ENCODE peak calls at places on chromosome 20, in ten cellular contexts. B, T, E, Z, V, A, Q, S, P and I are unnamed samples.

GRCh38 chr20:951384-952169 is 35.4 kb upstream of the ANGPT4 start:
- DNase-seq in B (no peak), T (no peak), Q (no peak), E (peak), Z (no peak), A (no peak), V (no peak), P (no peak), S (no peak), I (no peak)

GRCh38 chr20:46213946-46214830 is 94.1 kb downstream of the CDH22 start:
- DNase-seq in V (no peak), Z (no peak), T (no peak), Q (no peak), E (no peak), A (peak), B (no peak), S (peak), P (no peak), I (no peak)

GRCh38 chr20:8903655-8904605 is 165.0 kb upstream of the PLCB4 start:
- DNase-seq in B (no peak), Q (no peak), Z (no peak), T (no peak), V (no peak), P (no peak), S (no peak), A (peak), E (no peak), I (no peak)

GRCh38 chr20:36273414-36274247 is 32.5 kb upstream of the DLGAP4 start:
- DNase-seq in V (no peak), A (peak), T (no peak), Z (no peak), S (peak), P (peak), E (peak), B (no peak), Q (no peak), I (no peak)

GRCh38 chr20:57999465-58000111 is 228.9 kb downstream of the ANKRD60 start:
- DNase-seq in P (no peak), T (no peak), E (no peak), A (no peak), B (no peak), Q (no peak), Z (peak), V (no peak), S (no peak), I (no peak)

GRCh38 chr20:49942303-49942702 is 6.1 kb downstream of the RNF114 start:
- DNase-seq in Z (no peak), P (no peak), B (no peak), A (no peak), E (no peak), V (no peak), Q (no peak), S (no peak), T (no peak), I (no peak)

GRCh38 chr20:62032606-62033368 is 32.9 kb downstream of the TAF4 start:
- DNase-seq in Q (no peak), E (peak), P (peak), A (peak), B (no peak), S (no peak), V (no peak), Z (peak), T (no peak), I (no peak)

GRCh38 chr20:4521170-4521968 is 200.3 kb upstream of the PRND start:
- DNase-seq in B (no peak), Z (no peak), A (no peak), Q (no peak), T (no peak), E (no peak), S (no peak), P (no peak), V (no peak), I (no peak)

GRCh38 chr20:19802492-19803158 is 44.6 kb downstream of the RIN2 start:
- DNase-seq in Z (no peak), P (no peak), S (peak), A (no peak), B (no peak), E (no peak), T (no peak), V (no peak), Q (no peak), I (no peak)

GRCh38 chr20:31475032-31475431 is at the start of the genes DEFB124 and REM1:
- DNase-seq in B (no peak), E (no peak), Z (peak), S (no peak), V (no peak), Q (no peak), T (no peak), A (no peak), P (peak), I (no peak)

GRCh38 chr20:62305149-62305764 is 2.5 kb downstream of the ADRM1 start:
- DNase-seq in S (no peak), T (no peak), A (no peak), E (peak), P (no peak), Q (no peak), Z (no peak), V (no peak), B (no peak), I (no peak)

GRCh38 chr20:51710503-51710902 is 57.7 kb downstream of the ATP9A start:
- DNase-seq in S (no peak), B (no peak), E (no peak), T (no peak), P (no peak), A (no peak), V (no peak), Q (no peak), Z (no peak), I (no peak)

GRCh38 chr20:62356948-62357667 is 10.0 kb downstream of the LAMA5 start:
- DNase-seq in Z (peak), Q (no peak), P (peak), T (no peak), B (no peak), E (peak), V (no peak), A (peak), S (no peak), I (no peak)